ENCODE peak calls at places on chromosome 21, in eight cellular contexts. C is cardiac muscle cell; A is CD8-positive, alpha-beta memory T cell; O is adrenal gland; P is psoas muscle; G is brain microvascular endothelial cell; E is dorsolateral prefrontal cortex; D is left ventricle myocardium inferior. W is an unnamed sample.

GRCh38 chr21:45343891-45344290 is 56.2 kb upstream of the POFUT2 start:
- DNase-seq in O (no peak), G (no peak), P (no peak), E (no peak), A (no peak), C (no peak), D (no peak), W (no peak)

GRCh38 chr21:31128234-31128633 is 90.0 kb upstream of the KRTAP19-8 start:
- DNase-seq in P (no peak), D (no peak), G (no peak), O (no peak), A (no peak), E (no peak), C (no peak), W (no peak)

GRCh38 chr21:45536301-45537081 is 5.7 kb downstream of the SLC19A1 start:
- DNase-seq in A (no peak), C (no peak), D (peak; percentile 12), G (no peak), E (peak; percentile 31), O (peak; percentile 21), P (peak; percentile 10), W (no peak)

GRCh38 chr21:16908087-16908486 is 604.8 kb upstream of the CXADR start:
- DNase-seq in P (no peak), D (no peak), C (no peak), G (no peak), A (no peak), O (no peak), E (no peak), W (no peak)

GRCh38 chr21:45510466-45510955 is 31.7 kb downstream of the SLC19A1 start:
- DNase-seq in O (no peak), D (no peak), G (no peak), C (no peak), A (no peak), E (no peak), P (no peak), W (no peak)

GRCh38 chr21:46214478-46215340 is 13.9 kb downstream of the LSS start:
- DNase-seq in A (no peak), C (no peak), P (no peak), E (peak; percentile 31), O (no peak), G (no peak), D (no peak), W (no peak)

GRCh38 chr21:32306021-32306780 is 7.5 kb downstream of the MRAP start:
- DNase-seq in O (no peak), P (no peak), E (peak; percentile 79), G (peak; percentile 3), D (no peak), A (no peak), C (peak; percentile 22), W (peak; percentile 17)

GRCh38 chr21:26843912-26844257 is 1.3 kb downstream of the ADAMTS1 start:
- DNase-seq in O (no peak), G (peak; percentile 60), P (no peak), D (no peak), C (peak; percentile 66), A (no peak), E (no peak), W (no peak)

GRCh38 chr21:45929477-45929876 is 52.1 kb upstream of the COL6A1 start:
- DNase-seq in D (no peak), P (no peak), A (no peak), C (no peak), E (no peak), G (no peak), O (no peak), W (no peak)

GRCh38 chr21:31503939-31504338 is 155.6 kb upstream of the SOD1 start:
- DNase-seq in P (no peak), C (no peak), O (no peak), D (no peak), G (no peak), A (no peak), E (no peak), W (no peak)

GRCh38 chr21:25283720-25284119 is 323.6 kb downstream of the MRPL39 start:
- DNase-seq in P (no peak), E (no peak), D (no peak), G (peak; percentile 5), A (peak; percentile 10), O (no peak), C (peak; percentile 67), W (no peak)

GRCh38 chr21:17045214-17045835 is 467.5 kb upstream of the CXADR start:
- DNase-seq in O (no peak), D (no peak), P (no peak), A (no peak), E (no peak), C (peak; percentile 49), G (peak; percentile 1), W (no peak)

GRCh38 chr21:46468110-46468774 is 9.6 kb downstream of the DIP2A start:
- DNase-seq in P (no peak), A (no peak), O (no peak), C (no peak), E (no peak), G (no peak), D (no peak), W (no peak)

GRCh38 chr21:27362249-27362648 is 395.4 kb upstream of the ADAMTS5 start:
- DNase-seq in O (no peak), C (peak; percentile 30), G (no peak), D (no peak), E (no peak), P (no peak), A (no peak), W (no peak)

GRCh38 chr21:42022906-42023305 is 12.7 kb upstream of the ZBTB21 start:
- DNase-seq in D (no peak), G (no peak), P (no peak), O (no peak), C (no peak), A (no peak), E (no peak), W (no peak)
- H3K27ac ChIP-seq in D (no peak overlapping the region), G (no peak overlapping the region), P (no peak overlapping the region), O (no peak overlapping the region), C (no peak overlapping the region), A (no peak overlapping the region), E (no peak overlapping the region), W (no peak overlapping the region)

DNA sequence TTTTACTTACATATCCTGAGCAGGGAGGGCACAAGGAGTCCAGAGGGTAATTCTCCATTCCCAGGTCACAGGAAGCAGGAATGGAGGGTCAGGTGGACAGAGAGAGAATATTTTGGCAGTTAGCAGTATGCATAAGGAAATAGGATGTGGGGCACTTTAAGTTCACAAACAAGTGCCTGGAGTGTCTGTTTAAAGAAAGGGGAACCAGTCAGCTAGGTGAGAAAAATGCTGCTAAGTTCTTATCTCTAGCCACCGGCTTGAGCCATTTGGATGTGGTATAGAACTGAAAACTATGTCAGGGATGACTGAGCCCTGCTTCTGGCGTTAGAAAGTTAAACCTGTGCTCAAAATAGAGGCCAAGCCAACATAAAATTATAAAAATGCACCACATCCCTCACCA is 739.7 kb upstream of the NCAM2 start:
- DNase-seq in G (no peak), P (no peak), C (no peak), E (no peak), D (no peak), A (no peak), O (no peak), W (no peak)
- H3K27ac ChIP-seq in G (no peak overlapping the region), P (no peak overlapping the region), C (peak overlapping the region; percentile 26), E (peak overlapping the region; percentile 70), D (peak overlapping the region; percentile 20), A (peak overlapping the region; percentile 34), O (no peak overlapping the region), W (no peak overlapping the region)

DNA sequence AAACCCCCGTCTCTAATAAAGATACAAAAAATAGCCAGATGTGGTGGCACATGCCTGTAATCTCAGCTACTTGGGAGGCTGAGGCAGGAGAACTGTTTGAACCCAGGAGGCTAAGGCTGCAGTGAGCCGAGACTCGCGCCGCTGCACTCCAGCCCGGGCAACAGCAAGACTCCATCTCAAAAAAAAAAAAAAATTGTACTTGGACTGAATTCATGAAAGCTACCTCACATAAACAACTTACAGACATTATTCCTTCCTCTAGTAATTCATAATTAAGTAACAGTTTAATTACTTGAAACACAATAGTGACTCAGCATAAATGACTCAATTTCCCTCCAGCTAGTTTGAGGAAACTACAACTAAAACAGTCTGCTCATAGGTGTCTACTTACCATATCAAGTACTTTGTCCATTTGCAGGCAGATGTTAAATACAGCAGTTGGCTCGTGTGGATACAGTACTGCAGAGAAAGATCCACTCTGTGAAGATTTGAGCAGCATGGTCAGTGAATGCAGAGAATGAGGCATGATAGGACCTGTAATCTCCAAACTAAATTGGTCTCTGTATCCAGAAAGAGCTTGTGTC is 9.4 kb downstream of the DONSON start:
- DNase-seq in O (no peak), P (no peak), C (peak; percentile 12), A (no peak), D (no peak), G (no peak), E (no peak), W (no peak)
- H3K27ac ChIP-seq in O (no peak overlapping the region), P (peak overlapping the region; percentile 48), C (peak overlapping the region; percentile 44), A (no peak overlapping the region), D (no peak overlapping the region), G (no peak overlapping the region), E (no peak overlapping the region), W (no peak overlapping the region)

DNA sequence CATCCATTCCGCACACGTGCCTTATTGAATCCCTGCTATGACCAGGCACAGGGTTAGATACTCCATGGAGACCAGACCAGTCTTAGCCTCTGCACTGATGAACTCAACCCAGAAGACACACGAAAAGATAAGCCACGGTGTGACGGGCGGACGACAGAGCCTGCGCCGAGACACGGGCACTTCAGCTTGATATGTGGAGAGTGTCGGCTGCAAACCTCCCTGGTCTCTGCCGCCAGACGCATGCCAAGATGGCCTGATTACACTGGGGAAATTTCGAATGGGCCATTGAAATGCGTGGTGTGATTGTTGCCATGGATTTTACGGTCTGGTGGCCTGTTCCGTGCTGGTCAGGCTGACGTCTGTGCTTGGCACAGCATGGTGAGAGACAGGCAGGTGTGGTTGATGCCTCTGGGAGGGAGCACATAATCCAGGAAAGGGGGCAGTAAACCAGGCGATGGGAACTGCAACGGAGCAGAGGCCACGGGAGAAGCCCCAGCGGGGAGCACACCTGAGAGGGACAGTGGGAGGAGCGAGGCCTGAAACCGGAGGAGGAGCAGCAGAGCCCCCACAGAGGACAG is 105.6 kb upstream of the TMPRSS2 start:
- DNase-seq in C (no peak), A (no peak), G (no peak), E (no peak), O (no peak), P (no peak), D (no peak), W (no peak)
- H3K27ac ChIP-seq in C (no peak overlapping the region), A (no peak overlapping the region), G (no peak overlapping the region), E (no peak overlapping the region), O (no peak overlapping the region), P (peak overlapping the region; percentile 21), D (peak overlapping the region; percentile 20), W (no peak overlapping the region)

GRCh38 chr21:36211660-36212512 is 55.3 kb downstream of the DOP1B start:
- DNase-seq in C (peak; percentile 57), A (no peak), D (no peak), G (peak; percentile 62), E (no peak), O (no peak), P (no peak), W (no peak)

GRCh38 chr21:36210779-36211659 is 54.4 kb downstream of the DOP1B start:
- DNase-seq in A (no peak), P (no peak), O (no peak), D (no peak), G (no peak), E (no peak), C (no peak), W (no peak)

GRCh38 chr21:36207577-36208320 is 51.1 kb downstream of the DOP1B start:
- DNase-seq in D (no peak), P (no peak), A (no peak), E (no peak), O (no peak), C (no peak), G (peak; percentile 51), W (no peak)

GRCh38 chr21:36208326-36209013 is 51.8 kb downstream of the DOP1B start:
- DNase-seq in O (no peak), E (no peak), A (no peak), D (no peak), P (no peak), G (no peak), C (no peak), W (no peak)

GRCh38 chr21:36209626-36210171 is 53.1 kb downstream of the DOP1B start:
- DNase-seq in E (no peak), D (no peak), G (peak; percentile 42), C (peak; percentile 55), P (no peak), A (peak; percentile 29), O (peak; percentile 58), W (no peak)
- H3K27ac ChIP-seq in E (peak overlapping the region; percentile 53), D (no peak overlapping the region), G (peak overlapping the region; percentile 77), C (no peak overlapping the region), P (no peak overlapping the region), A (no peak overlapping the region), O (no peak overlapping the region), W (no peak overlapping the region)

W was measured in substantia nigra.